ENCODE peak calls at places on chromosomes 11 and 22, in four cellular contexts. Y, O, E and I are unnamed samples.

GRCh38 chr11:93727985-93728791 is 13.1 kb downstream of the TAF1D start:
- DNase-seq in Y (no peak), O (no peak), E (no peak), I (no peak)

GRCh38 chr11:2521081-2521480 is 76.3 kb downstream of the KCNQ1 start:
- DNase-seq in Y (no peak), O (no peak), E (no peak), I (no peak)

GRCh38 chr22:30940655-30941362 is 27.8 kb downstream of the MORC2 start:
- DNase-seq in Y (no peak), O (no peak), E (no peak), I (no peak)

GRCh38 chr11:57662893-57663292 is 5.0 kb upstream of the ZDHHC5 start:
- DNase-seq in Y (no peak), O (no peak), E (no peak), I (no peak)

GRCh38 chr22:29470159-29470855 is 9.7 kb upstream of the NEFH start:
- DNase-seq in Y (peak), O (peak), E (peak), I (peak)

GRCh38 chr11:126173257-126173656 is 38.2 kb downstream of the RPUSD4 start:
- DNase-seq in Y (no peak), O (no peak), E (no peak), I (no peak)

GRCh38 chr22:31342389-31343125 is 3.6 kb downstream of the PATZ1 start:
- DNase-seq in Y (no peak), O (peak), E (no peak), I (no peak)

GRCh38 chr11:132563050-132563449 is 969.3 kb downstream of the OPCML start:
- DNase-seq in Y (no peak), O (no peak), E (no peak), I (no peak)

GRCh38 chr11:128146926-128147605 is 440.3 kb downstream of the ETS1 start:
- DNase-seq in Y (no peak), O (no peak), E (peak), I (peak)

GRCh38 chr11:34072831-34073230 is 21.3 kb downstream of the CAPRIN1 start:
- DNase-seq in Y (no peak), O (no peak), E (no peak), I (no peak)

GRCh38 chr22:17258015-17258827 is 39.0 kb upstream of the ADA2 start:
- DNase-seq in Y (no peak), O (peak), E (peak), I (peak)

GRCh38 chr11:133406493-133406892 is 125.8 kb downstream of the OPCML start:
- DNase-seq in Y (no peak), O (no peak), E (no peak), I (no peak)

GRCh38 chr11:70788247-70789022 is 390.1 kb downstream of the CTTN start:
- DNase-seq in Y (no peak), O (no peak), E (peak), I (no peak)

GRCh38 chr11:4957396-4957795 is 1.9 kb upstream of the OR51A2 start:
- DNase-seq in Y (no peak), O (no peak), E (no peak), I (no peak)

GRCh38 chr11:94751216-94751612 is 16.9 kb upstream of the AMOTL1 start:
- DNase-seq in Y (no peak), O (no peak), E (no peak), I (no peak)

GRCh38 chr22:40453676-40454075 is 83.3 kb downstream of the SGSM3 start:
- DNase-seq in Y (no peak), O (no peak), E (no peak), I (no peak)

GRCh38 chr11:72293910-72294533 is 50.0 kb upstream of the PHOX2A start:
- DNase-seq in Y (peak), O (no peak), E (no peak), I (no peak)

GRCh38 chr22:20795014-20795413 is 21.1 kb downstream of the SERPIND1 start:
- DNase-seq in Y (no peak), O (no peak), E (no peak), I (no peak)

GRCh38 chr11:109696191-109696897 is 274.4 kb downstream of the C11orf87 start:
- DNase-seq in Y (no peak), O (no peak), E (no peak), I (no peak)

GRCh38 chr11:108732395-108732794 is 67.5 kb downstream of the DDX10 start:
- DNase-seq in Y (no peak), O (no peak), E (peak), I (peak)

GRCh38 chr11:45671246-45672171 is 6.1 kb upstream of the CHST1 start:
- DNase-seq in Y (no peak), O (no peak), E (no peak), I (peak)

GRCh38 chr11:63670738-63671321 is 346 bp downstream of the ATL3 start:
- DNase-seq in Y (no peak), O (no peak), E (peak), I (peak)

GRCh38 chr22:40426671-40427070 is 56.3 kb downstream of the SGSM3 start:
- DNase-seq in Y (no peak), O (no peak), E (peak), I (peak)

GRCh38 chr11:45646275-45646970 is 19.0 kb downstream of the CHST1 start:
- DNase-seq in Y (no peak), O (no peak), E (no peak), I (peak)

GRCh38 chr11:111540114-111540920 is at the start of gene LAYN:
- DNase-seq in Y (no peak), O (peak), E (peak), I (peak)

GRCh38 chr11:61785837-61786402 is 6.5 kb downstream of the TMEM258 start:
- DNase-seq in Y (no peak), O (no peak), E (no peak), I (no peak)

GRCh38 chr22:29606320-29606719 is 2.9 kb downstream of the NF2 start:
- DNase-seq in Y (no peak), O (no peak), E (no peak), I (no peak)

GRCh38 chr11:74566386-74566960 is 25.9 kb upstream of the POLD3 start:
- DNase-seq in Y (no peak), O (no peak), E (no peak), I (no peak)

GRCh38 chr22:21102659-21103267 is 57.0 kb downstream of the LRRC74B start:
- DNase-seq in Y (peak), O (peak), E (peak), I (peak)

GRCh38 chr11:69718147-69718546 is 14.3 kb upstream of the FGF19 start:
- DNase-seq in Y (no peak), O (peak), E (peak), I (peak)

GRCh38 chr11:99925968-99926367 is 761.1 kb upstream of the ARHGAP42 start:
- DNase-seq in Y (no peak), O (no peak), E (no peak), I (peak)

GRCh38 chr11:16117989-16118810 is 238.1 kb downstream of the SOX6 start:
- DNase-seq in Y (no peak), O (no peak), E (no peak), I (peak)

GRCh38 chr11:123072279-123072678 is 10.3 kb upstream of the HSPA8 start:
- DNase-seq in Y (no peak), O (no peak), E (peak), I (peak)